ENCODE peak calls at places on chromosomes 16 and 17, in ten cellular contexts. Z is OCI-LY7; D is naive thymus-derived CD4-positive, alpha-beta T cell; T is CD4-positive, CD25-positive, alpha-beta regulatory T cell; H is aorta; I is thoracic aorta; C is mesenchymal stem cell; X is heart left ventricle; F is fibroblast of lung; B is left ventricle myocardium inferior. G is an unnamed sample.

GRCh38 chr17:43468746-43469544 is 14.8 kb upstream of the DHX8 start:
- DNase-seq in Z (no peak), D (no peak), T (no peak), H (no peak), I (no peak), C (peak; percentile 83), X (no peak), F (peak; percentile 98), B (no peak), G (no peak)

GRCh38 chr16:89722392-89723278 is 1.3 kb downstream of the ZNF276 start:
- DNase-seq in Z (no peak), D (peak; percentile 68), T (peak; percentile 75), H (peak; percentile 76), I (no peak), C (no peak), X (peak; percentile 68), F (peak; percentile 77), B (peak; percentile 82), G (no peak)

GRCh38 chr16:66649167-66649566 is 44.7 kb downstream of the CMTM3 start:
- DNase-seq in Z (no peak), D (no peak), T (no peak), H (no peak), I (no peak), C (no peak), X (no peak), F (no peak), B (no peak), G (no peak)

GRCh38 chr17:73644145-73645049 is at the start of gene SDK2:
- DNase-seq in Z (no peak), D (peak; percentile 13), T (no peak), H (no peak), I (no peak), C (peak; percentile 18), X (no peak), F (peak; percentile 1), B (no peak), G (peak; percentile 44)

GRCh38 chr16:12387311-12387710 is 410.8 kb downstream of the SNX29 start:
- DNase-seq in Z (no peak), D (no peak), T (no peak), H (no peak), I (no peak), C (no peak), X (no peak), F (no peak), B (no peak), G (no peak)

GRCh38 chr17:77089118-77089477 is 51.7 kb upstream of the SEC14L1 start:
- DNase-seq in Z (peak; percentile 48), D (no peak), T (no peak), H (no peak), I (no peak), C (peak; percentile 24), X (no peak), F (no peak), B (no peak), G (no peak)

GRCh38 chr17:21010705-21011596 is 31.9 kb downstream of the USP22 start:
- DNase-seq in Z (no peak), D (no peak), T (no peak), H (no peak), I (no peak), C (no peak), X (no peak), F (no peak), B (no peak), G (no peak)

GRCh38 chr17:2020721-2021120 is 4.4 kb downstream of the RTN4RL1 start:
- DNase-seq in Z (no peak), D (no peak), T (no peak), H (no peak), I (no peak), C (no peak), X (no peak), F (no peak), B (no peak), G (no peak)

GRCh38 chr17:78346605-78347250 is 13.1 kb downstream of the SOCS3 start:
- DNase-seq in Z (no peak), D (no peak), T (no peak), H (no peak), I (no peak), C (no peak), X (no peak), F (no peak), B (no peak), G (no peak)

GRCh38 chr17:78343433-78344201 is 16.3 kb downstream of the SOCS3 start:
- DNase-seq in Z (peak; percentile 79), D (peak; percentile 81), T (peak; percentile 86), H (peak; percentile 73), I (no peak), C (no peak), X (no peak), F (no peak), B (no peak), G (no peak)

GRCh38 chr17:78344666-78345065 is 15.2 kb downstream of the SOCS3 start:
- DNase-seq in Z (no peak), D (no peak), T (no peak), H (no peak), I (no peak), C (no peak), X (no peak), F (no peak), B (no peak), G (no peak)

GRCh38 chr17:78345791-78346494 is 13.9 kb downstream of the SOCS3 start:
- DNase-seq in Z (no peak), D (no peak), T (no peak), H (no peak), I (no peak), C (no peak), X (no peak), F (no peak), B (no peak), G (no peak)

DNA sequence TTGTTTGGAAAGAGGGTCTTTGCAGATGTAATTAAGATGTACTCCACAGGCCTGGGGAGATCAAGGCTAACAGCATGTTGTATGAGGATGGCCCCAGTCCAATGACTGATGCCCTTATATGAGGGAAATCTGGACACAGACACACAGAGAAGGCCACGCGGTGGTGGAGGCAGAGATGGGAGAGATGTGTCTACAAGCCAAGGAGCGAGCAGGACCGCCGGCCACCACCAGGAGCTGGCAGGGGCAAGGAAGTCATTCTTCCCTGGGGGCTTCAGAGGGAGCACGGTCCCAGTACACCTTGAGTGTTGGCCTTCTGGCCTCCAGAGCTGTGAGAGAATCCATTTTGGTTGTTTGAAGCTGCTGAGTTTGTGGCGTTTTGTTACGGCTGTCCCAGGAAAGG is 14.7 kb downstream of the SOCS3 start:
- DNase-seq in Z (no peak), D (no peak), T (no peak), H (no peak), I (no peak), C (no peak), X (no peak), F (no peak), B (no peak), G (no peak)
- H3K4me1 ChIP-seq in Z (peaks cover 21% of the 10 kb centered on the region), D (peaks cover 49% of the 10 kb centered on the region), T (peaks cover 84% of the 10 kb centered on the region), H (no peaks in the 10 kb centered on the region), I (peaks cover 22% of the 10 kb centered on the region), C (peaks cover 40% of the 10 kb centered on the region), X (peaks cover 67% of the 10 kb centered on the region), F (peaks cover 33% of the 10 kb centered on the region), B (peaks cover 61% of the 10 kb centered on the region), G (no peaks in the 10 kb centered on the region)

GRCh38 chr17:78422872-78423588 is 44.6 kb downstream of the PGS1 start:
- DNase-seq in Z (no peak), D (no peak), T (no peak), H (no peak), I (no peak), C (no peak), X (no peak), F (no peak), B (no peak), G (no peak)

GRCh38 chr17:78422267-78422605 is 43.8 kb downstream of the PGS1 start:
- DNase-seq in Z (no peak), D (no peak), T (no peak), H (no peak), I (no peak), C (no peak), X (no peak), F (no peak), B (no peak), G (no peak)

GRCh38 chr17:78426293-78426879 is 47.9 kb downstream of the PGS1 start:
- DNase-seq in Z (no peak), D (no peak), T (no peak), H (no peak), I (no peak), C (no peak), X (no peak), F (no peak), B (no peak), G (no peak)

GRCh38 chr17:78425429-78425828 is 47.0 kb downstream of the PGS1 start:
- DNase-seq in Z (no peak), D (no peak), T (no peak), H (no peak), I (no peak), C (no peak), X (no peak), F (no peak), B (no peak), G (no peak)

DNA sequence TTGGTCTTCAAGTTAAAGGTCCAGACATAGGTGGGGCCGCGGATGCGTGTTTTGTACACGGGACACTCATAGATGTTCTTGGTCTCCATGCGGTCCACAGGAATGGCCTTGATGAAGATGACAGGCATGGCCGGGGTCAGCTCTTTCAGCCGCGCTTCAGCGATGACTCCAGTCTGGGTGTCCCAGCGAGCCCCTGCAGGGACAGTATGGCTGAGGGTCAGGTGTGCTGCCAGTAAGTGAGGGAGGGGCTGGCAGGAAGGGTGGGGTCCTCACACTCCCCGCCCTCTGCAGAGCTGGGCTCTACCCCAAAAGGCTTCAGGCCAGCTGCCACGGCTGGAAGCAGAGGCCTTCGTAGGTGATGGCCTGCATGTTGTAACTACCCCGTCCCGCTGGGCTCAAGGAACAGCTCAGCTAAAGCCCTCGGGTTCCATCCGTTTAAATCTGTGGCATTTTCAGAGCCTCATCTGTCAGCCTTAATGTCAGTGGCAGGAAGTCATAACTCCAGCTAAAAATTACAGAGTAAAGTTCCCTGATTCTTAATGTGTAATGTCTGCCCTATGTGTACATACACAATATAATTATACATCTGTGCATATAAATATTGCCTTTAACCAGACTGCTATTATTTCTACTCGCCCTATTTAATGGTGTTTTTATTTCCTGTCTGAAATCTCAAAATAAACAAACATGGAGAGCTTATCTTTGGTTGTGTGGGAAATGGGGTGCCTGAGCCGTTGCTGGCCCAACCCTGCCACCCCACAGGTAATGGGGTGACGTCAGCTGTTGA is 45.7 kb downstream of the PGS1 start:
- DNase-seq in Z (no peak), D (no peak), T (no peak), H (no peak), I (no peak), C (no peak), X (no peak), F (no peak), B (no peak), G (no peak)
- H3K4me1 ChIP-seq in Z (no peaks in the 10 kb centered on the region), D (no peaks in the 10 kb centered on the region), T (no peaks in the 10 kb centered on the region), H (no peaks in the 10 kb centered on the region), I (no peaks in the 10 kb centered on the region), C (peaks cover 39% of the 10 kb centered on the region), X (peaks cover 33% of the 10 kb centered on the region), F (peaks cover 2% of the 10 kb centered on the region), B (peaks cover 55% of the 10 kb centered on the region), G (no peaks in the 10 kb centered on the region)

DNA sequence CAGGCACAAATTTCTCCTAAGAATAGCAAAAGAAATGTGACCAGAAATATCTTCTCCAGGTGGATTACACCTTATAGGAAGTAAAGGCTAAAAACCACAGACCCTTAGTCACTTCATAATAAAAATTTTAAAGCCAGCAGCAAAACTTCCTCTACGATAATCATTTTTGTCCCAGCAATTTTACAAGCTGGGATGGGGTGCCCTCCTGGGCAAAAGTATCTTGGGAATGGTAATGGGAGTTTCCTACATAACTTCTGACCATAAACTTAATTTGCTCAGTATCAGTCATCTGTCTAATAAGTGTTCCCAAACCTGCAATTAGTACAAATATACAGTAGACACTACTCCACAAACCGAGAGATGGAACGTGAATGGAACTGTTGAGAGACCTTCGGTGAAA is 3.0 kb downstream of the PHF12 start:
- DNase-seq in Z (no peak), D (no peak), T (no peak), H (no peak), I (no peak), C (no peak), X (no peak), F (no peak), B (no peak), G (no peak)
- H3K4me1 ChIP-seq in Z (peaks cover 35% of the 10 kb centered on the region), D (peaks cover 54% of the 10 kb centered on the region), T (peaks cover 64% of the 10 kb centered on the region), H (peaks cover 2% of the 10 kb centered on the region), I (peaks cover 26% of the 10 kb centered on the region), C (peaks cover 12% of the 10 kb centered on the region), X (peaks cover 62% of the 10 kb centered on the region), F (peaks cover 11% of the 10 kb centered on the region), B (peaks cover 88% of the 10 kb centered on the region), G (peaks cover 5% of the 10 kb centered on the region)

DNA sequence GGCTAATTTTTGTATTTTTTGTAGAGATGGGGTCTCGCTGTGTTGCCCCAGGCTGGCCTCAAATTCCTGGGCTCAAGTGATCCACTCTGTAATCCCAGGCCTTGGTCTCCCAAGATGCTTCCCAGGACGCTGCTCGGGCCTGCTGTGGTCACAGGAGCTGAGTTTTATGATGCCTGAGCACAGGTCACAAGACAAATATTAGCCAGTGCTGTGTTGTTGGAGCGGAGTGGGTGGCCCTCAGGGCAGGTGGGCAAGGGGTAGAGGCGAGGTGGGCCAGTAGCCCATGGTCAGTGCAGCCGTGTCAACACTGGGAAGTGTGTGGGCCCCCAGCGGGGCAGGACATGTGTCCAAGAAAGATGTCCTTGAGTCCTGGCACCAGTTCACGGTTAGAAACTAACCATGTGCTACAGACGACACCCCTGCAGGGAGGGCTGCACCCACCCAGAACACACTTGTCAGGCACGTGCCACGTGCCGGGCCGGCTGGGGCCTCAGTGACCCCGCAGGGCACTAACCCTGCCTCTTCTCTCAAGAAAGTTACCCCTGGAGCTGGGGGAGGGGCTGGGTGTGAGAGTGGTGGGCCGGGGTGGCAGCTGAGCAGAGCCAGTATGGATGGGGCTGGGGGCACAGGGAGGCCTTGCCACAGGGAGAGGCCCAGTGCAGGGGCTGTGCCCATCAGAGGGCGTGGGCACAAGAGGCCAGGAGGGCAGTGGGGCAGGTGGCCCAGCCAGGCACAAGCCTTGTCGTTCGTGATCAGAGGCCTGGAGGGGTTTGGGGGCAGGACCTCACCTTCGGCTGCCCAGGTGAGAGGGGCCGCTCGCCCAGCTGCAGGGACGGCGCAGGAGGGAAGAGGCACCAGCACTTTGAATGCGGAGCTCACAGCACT is 103.1 kb upstream of the CHMP6 start:
- DNase-seq in Z (no peak), D (no peak), T (no peak), H (no peak), I (no peak), C (no peak), X (no peak), F (no peak), B (peak; percentile 13), G (no peak)
- H3K4me1 ChIP-seq in Z (no peaks in the 10 kb centered on the region), D (peaks cover 39% of the 10 kb centered on the region), T (peaks cover 34% of the 10 kb centered on the region), H (no peaks in the 10 kb centered on the region), I (peaks cover 13% of the 10 kb centered on the region), C (peaks cover 38% of the 10 kb centered on the region), X (peaks cover 39% of the 10 kb centered on the region), F (peaks cover 23% of the 10 kb centered on the region), B (peaks cover 27% of the 10 kb centered on the region), G (peaks cover 18% of the 10 kb centered on the region)